ENCODE peak calls at places on chromosomes 13 and 19, in eight cellular contexts. N, H, F, I, J, K, Q and L are unnamed samples.

GRCh38 chr19:13022859-13023636 is 27.8 kb downstream of the NFIX start:
- DNase-seq in N (peak; percentile 94), H (peak; percentile 60), F (peak; percentile 87), I (no peak), J (peak; percentile 82), K (peak; percentile 41), Q (peak; percentile 86), L (peak; percentile 96)

GRCh38 chr19:40717325-40717879 is 490 bp downstream of the ITPKC start:
- DNase-seq in N (no peak), H (peak; percentile 70), F (no peak), I (no peak), J (no peak), K (no peak), Q (peak; percentile 72), L (no peak)

GRCh38 chr19:40614595-40615411 is 13.6 kb downstream of the LTBP4 start:
- DNase-seq in N (peak; percentile 86), H (peak; percentile 51), F (no peak), I (peak; percentile 78), J (peak; percentile 82), K (no peak), Q (peak; percentile 92), L (peak; percentile 99)

GRCh38 chr13:24083722-24084421 is 76.6 kb upstream of the SPATA13 start:
- DNase-seq in N (no peak), H (no peak), F (no peak), I (no peak), J (no peak), K (no peak), Q (no peak), L (no peak)

GRCh38 chr13:110156186-110157065 is 150.5 kb downstream of the COL4A1 start:
- DNase-seq in N (peak; percentile 25), H (no peak), F (no peak), I (no peak), J (no peak), K (no peak), Q (no peak), L (no peak)

GRCh38 chr13:37657134-37657533 is 58.6 kb upstream of the POSTN start:
- DNase-seq in N (peak; percentile 21), H (no peak), F (no peak), I (no peak), J (no peak), K (no peak), Q (no peak), L (peak; percentile 65)

GRCh38 chr19:4456566-4456842 is 1.1 kb downstream of the UBXN6 start:
- DNase-seq in N (peak; percentile 31), H (peak; percentile 41), F (no peak), I (no peak), J (no peak), K (no peak), Q (no peak), L (peak; percentile 60)

GRCh38 chr19:48726573-48726972 is 7.0 kb upstream of the MAMSTR start:
- DNase-seq in N (no peak), H (no peak), F (no peak), I (no peak), J (no peak), K (no peak), Q (no peak), L (no peak)

GRCh38 chr19:3586707-3587346 is 1.5 kb downstream of the GIPC3 start:
- DNase-seq in N (no peak), H (no peak), F (no peak), I (no peak), J (no peak), K (no peak), Q (peak; percentile 47), L (no peak)

GRCh38 chr19:2627319-2627829 is 75.1 kb downstream of the GNG7 start:
- DNase-seq in N (peak; percentile 93), H (peak; percentile 26), F (no peak), I (no peak), J (peak; percentile 65), K (no peak), Q (peak; percentile 94), L (peak; percentile 99)

GRCh38 chr13:72506706-72507105 is 220.7 kb downstream of the MZT1 start:
- DNase-seq in N (no peak), H (no peak), F (no peak), I (no peak), J (no peak), K (no peak), Q (no peak), L (no peak)

GRCh38 chr13:113123226-113124150 is 889 bp downstream of the F10 start:
- DNase-seq in N (no peak), H (no peak), F (peak; percentile 8), I (no peak), J (no peak), K (no peak), Q (no peak), L (no peak)

GRCh38 chr13:30743319-30744055 is 8.1 kb downstream of the ALOX5AP start:
- DNase-seq in N (peak; percentile 96), H (peak; percentile 69), F (no peak), I (no peak), J (no peak), K (no peak), Q (peak; percentile 72), L (peak; percentile 99)

GRCh38 chr13:18953139-18953930 is 228.3 kb downstream of the TUBA3C start:
- DNase-seq in N (no peak), H (no peak), F (no peak), I (no peak), J (no peak), K (no peak), Q (no peak), L (no peak)

GRCh38 chr19:5666921-5667610 is 13.2 kb downstream of the MICOS13 start:
- DNase-seq in N (no peak), H (no peak), F (no peak), I (no peak), J (no peak), K (no peak), Q (no peak), L (no peak)

GRCh38 chr13:42066542-42066941 is 18.1 kb downstream of the DGKH start:
- DNase-seq in N (peak; percentile 54), H (no peak), F (no peak), I (no peak), J (no peak), K (no peak), Q (no peak), L (peak; percentile 96)

GRCh38 chr19:3190921-3191805 is 5.4 kb downstream of the NCLN start:
- DNase-seq in N (no peak), H (no peak), F (no peak), I (no peak), J (no peak), K (no peak), Q (peak; percentile 82), L (no peak)

GRCh38 chr13:50798923-50799322 is 44.6 kb downstream of the DLEU7 start:
- DNase-seq in N (no peak), H (no peak), F (no peak), I (no peak), J (no peak), K (no peak), Q (no peak), L (no peak)

GRCh38 chr13:114035583-114036501 is 62.0 kb upstream of the C13orf46 start:
- DNase-seq in N (no peak), H (no peak), F (no peak), I (no peak), J (no peak), K (peak; percentile 46), Q (peak; percentile 44), L (no peak)

GRCh38 chr13:91399189-91400093 is 1.0 kb downstream of the GPC5 start:
- DNase-seq in N (no peak), H (no peak), F (no peak), I (no peak), J (no peak), K (no peak), Q (no peak), L (no peak)

GRCh38 chr19:5134683-5135082 is 165.8 kb downstream of the KDM4B start:
- DNase-seq in N (no peak), H (no peak), F (no peak), I (no peak), J (no peak), K (no peak), Q (no peak), L (no peak)